ENCODE peak calls at places on chromosome X, in eight cellular contexts. J is tibial nerve, K is body of pancreas, H is IMR-90, R is breast epithelium, F is spleen, Z is HCT116, G is Karpas-422. E is an unnamed sample.

GRCh38 chrX:149720021-149720689 is 8.3 kb downstream of the MAGEA11 start:
- DNase-seq in J (no peak), K (peak; percentile 36), H (no peak), R (no peak), F (no peak), Z (no peak), G (no peak), E (peak; percentile 9)

GRCh38 chrX:15465347-15465746 is 27.8 kb downstream of the PIR start:
- DNase-seq in J (peak; percentile 13), K (no peak), H (peak; percentile 39), R (no peak), F (no peak), Z (no peak), G (peak; percentile 57), E (no peak)

GRCh38 chrX:74370482-74370881 is 50.8 kb upstream of the SLC16A2 start:
- DNase-seq in J (no peak), K (no peak), H (no peak), R (no peak), F (no peak), Z (no peak), G (no peak), E (no peak)

GRCh38 chrX:119477812-119478232 is 9.6 kb downstream of the SLC25A5 start:
- DNase-seq in J (peak; percentile 17), K (peak; percentile 82), H (peak; percentile 93), R (no peak), F (no peak), Z (no peak), G (no peak), E (no peak)

GRCh38 chrX:24372021-24372763 is 11.8 kb downstream of the SUPT20HL1 start:
- DNase-seq in J (no peak), K (no peak), H (no peak), R (no peak), F (no peak), Z (no peak), G (no peak), E (no peak)

GRCh38 chrX:24760601-24761000 is 66.9 kb downstream of the POLA1 start:
- DNase-seq in J (no peak), K (no peak), H (peak; percentile 60), R (no peak), F (no peak), Z (no peak), G (no peak), E (no peak)

GRCh38 chrX:17038681-17039161 is 92.3 kb downstream of the REPS2 start:
- DNase-seq in J (no peak), K (peak; percentile 7), H (no peak), R (no peak), F (no peak), Z (no peak), G (no peak), E (no peak)

GRCh38 chrX:151970661-151971060 is 3.8 kb downstream of the GABRE start:
- DNase-seq in J (peak; percentile 40), K (peak; percentile 70), H (peak; percentile 65), R (peak; percentile 54), F (no peak), Z (no peak), G (no peak), E (no peak)

GRCh38 chrX:97315939-97316338 is 432.2 kb downstream of the RPA4 start:
- DNase-seq in J (no peak), K (no peak), H (no peak), R (no peak), F (no peak), Z (no peak), G (peak; percentile 83), E (peak; percentile 46)

GRCh38 chrX:130079824-130080406 is 30.4 kb downstream of the ELF4 start:
- DNase-seq in J (no peak), K (peak; percentile 65), H (peak; percentile 75), R (no peak), F (no peak), Z (peak; percentile 26), G (peak; percentile 88), E (no peak)

GRCh38 chrX:105190252-105190853 is 30.1 kb downstream of the TEX13A start:
- DNase-seq in J (no peak), K (peak; percentile 14), H (peak; percentile 6), R (no peak), F (no peak), Z (no peak), G (peak; percentile 77), E (no peak)

GRCh38 chrX:54633641-54634040 is 103.6 kb downstream of the GNL3L start:
- DNase-seq in J (no peak), K (no peak), H (peak; percentile 28), R (no peak), F (no peak), Z (no peak), G (no peak), E (peak; percentile 59)
- H3K4me1 ChIP-seq in J (no peaks in the 10 kb centered on the region), K (no peaks in the 10 kb centered on the region), H (no peaks in the 10 kb centered on the region), R (no peaks in the 10 kb centered on the region), F (no peaks in the 10 kb centered on the region), Z (peaks cover 2% of the 10 kb centered on the region), G (peaks cover 1% of the 10 kb centered on the region), E (no peaks in the 10 kb centered on the region)

DNA sequence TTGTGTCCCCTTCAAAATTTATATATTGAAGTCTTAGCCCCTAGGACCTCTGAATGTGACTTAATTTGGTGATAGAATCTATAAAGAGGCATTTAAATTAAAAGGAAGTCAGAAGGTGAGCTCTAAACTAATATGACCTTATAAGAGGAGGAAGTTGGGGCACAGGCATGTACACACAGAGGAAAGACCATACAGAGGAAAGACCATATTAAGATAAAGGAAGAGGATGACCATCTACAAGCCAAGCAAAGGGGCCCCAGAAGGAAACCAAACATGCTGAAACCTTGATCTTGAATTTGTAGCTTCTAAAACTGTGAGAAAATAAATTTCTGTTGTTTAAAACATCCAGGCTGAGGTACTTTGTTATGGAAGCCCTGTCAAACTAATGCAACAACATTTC is 26.9 kb upstream of the CYBB start:
- DNase-seq in J (no peak), K (no peak), H (no peak), R (no peak), F (no peak), Z (no peak), G (no peak), E (no peak)
- H3K4me1 ChIP-seq in J (no peaks in the 10 kb centered on the region), K (no peaks in the 10 kb centered on the region), H (no peaks in the 10 kb centered on the region), R (no peaks in the 10 kb centered on the region), F (peaks cover 28% of the 10 kb centered on the region), Z (no peaks in the 10 kb centered on the region), G (peaks cover 27% of the 10 kb centered on the region), E (no peaks in the 10 kb centered on the region)

GRCh38 chrX:46461653-46462191 is 83.5 kb downstream of the ZNF674 start:
- DNase-seq in J (no peak), K (no peak), H (no peak), R (no peak), F (no peak), Z (no peak), G (no peak), E (no peak)
- H3K4me1 ChIP-seq in J (no peaks in the 10 kb centered on the region), K (no peaks in the 10 kb centered on the region), H (no peaks in the 10 kb centered on the region), R (no peaks in the 10 kb centered on the region), F (peaks cover 8% of the 10 kb centered on the region), Z (no peaks in the 10 kb centered on the region), G (no peaks in the 10 kb centered on the region), E (no peaks in the 10 kb centered on the region)

GRCh38 chrX:13250831-13251612 is 68.8 kb downstream of the ATXN3L start:
- DNase-seq in J (no peak), K (peak; percentile 47), H (peak; percentile 94), R (no peak), F (no peak), Z (no peak), G (no peak), E (no peak)

GRCh38 chrX:13254076-13254785 is 65.6 kb downstream of the ATXN3L start:
- DNase-seq in J (no peak), K (peak; percentile 52), H (peak; percentile 53), R (no peak), F (peak; percentile 80), Z (no peak), G (peak; percentile 71), E (no peak)

GRCh38 chrX:13252726-13253125 is 67.1 kb downstream of the ATXN3L start:
- DNase-seq in J (no peak), K (no peak), H (peak; percentile 32), R (no peak), F (no peak), Z (no peak), G (no peak), E (no peak)

GRCh38 chrX:13254870-13255269 is 65.0 kb downstream of the ATXN3L start:
- DNase-seq in J (no peak), K (no peak), H (no peak), R (no peak), F (no peak), Z (no peak), G (no peak), E (no peak)

DNA sequence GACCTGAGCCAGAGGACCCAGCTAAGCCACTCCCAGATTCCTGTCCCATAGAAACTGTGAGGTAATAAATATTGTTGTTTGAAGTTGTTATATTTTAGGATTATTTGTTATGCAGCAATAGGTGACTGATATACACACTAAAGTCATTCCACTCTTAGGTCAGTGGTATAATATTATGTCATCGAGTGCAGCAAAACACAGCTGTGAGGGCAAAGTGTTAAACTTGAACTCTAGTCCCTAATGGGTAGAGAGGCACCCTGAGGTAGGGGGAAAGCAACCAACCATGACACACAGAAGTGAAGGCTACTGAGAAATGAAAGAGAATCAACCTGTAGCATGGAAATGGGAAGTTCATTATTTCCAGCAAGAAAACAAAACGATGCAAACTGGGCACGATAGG is 66.6 kb downstream of the ATXN3L start:
- DNase-seq in J (no peak), K (no peak), H (no peak), R (no peak), F (no peak), Z (no peak), G (no peak), E (no peak)
- H3K4me1 ChIP-seq in J (peaks cover 5% of the 10 kb centered on the region), K (peaks cover 8% of the 10 kb centered on the region), H (peaks cover 3% of the 10 kb centered on the region), R (no peaks in the 10 kb centered on the region), F (peaks cover 8% of the 10 kb centered on the region), Z (no peaks in the 10 kb centered on the region), G (no peaks in the 10 kb centered on the region), E (no peaks in the 10 kb centered on the region)

DNA sequence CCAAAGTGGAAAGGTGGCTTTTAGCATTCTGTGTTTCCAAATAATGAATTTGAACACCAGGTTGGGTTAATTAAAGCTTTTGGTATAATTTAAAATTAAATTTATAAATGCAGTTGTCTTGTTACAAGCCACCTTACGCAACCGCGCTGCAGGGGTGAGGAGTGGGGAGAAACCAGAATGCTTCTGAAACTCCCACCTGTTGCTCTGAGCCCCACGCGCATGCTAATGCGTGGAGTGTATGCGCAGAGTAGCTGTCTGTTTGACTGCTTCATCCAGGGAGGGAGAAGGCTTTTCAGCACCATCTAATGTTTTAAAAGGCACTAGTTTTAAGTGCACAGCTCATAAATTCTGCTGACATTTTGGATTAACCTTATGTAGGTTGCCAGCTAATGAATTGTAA is 12.5 kb downstream of the OGT start:
- DNase-seq in J (no peak), K (no peak), H (no peak), R (no peak), F (no peak), Z (no peak), G (no peak), E (no peak)
- H3K4me1 ChIP-seq in J (peaks cover 46% of the 10 kb centered on the region), K (peaks cover 29% of the 10 kb centered on the region), H (no peaks in the 10 kb centered on the region), R (no peaks in the 10 kb centered on the region), F (peaks cover 53% of the 10 kb centered on the region), Z (peaks cover 6% of the 10 kb centered on the region), G (peaks cover 13% of the 10 kb centered on the region), E (no peaks in the 10 kb centered on the region)